ENCODE peak calls at places on chromosomes 2 and 18, in six cellular contexts. Q, Z, O, X, M and J are unnamed samples.

GRCh38 chr2:43469713-43470112 is 126.1 kb downstream of the THADA start:
- DNase-seq in M (no peak), O (no peak), Q (no peak), Z (no peak), X (no peak), J (no peak)

GRCh38 chr2:240424341-240425235 is 10.9 kb upstream of the GPC1 start:
- DNase-seq in Z (no peak), M (peak; percentile 42), Q (no peak), O (no peak), X (no peak), J (no peak)

GRCh38 chr2:36357506-36358316 is 2.1 kb downstream of the CRIM1 start:
- DNase-seq in O (no peak), Z (no peak), Q (peak; percentile 35), X (no peak), M (peak; percentile 80), J (no peak)

GRCh38 chr2:2264416-2264815 is 66.7 kb downstream of the MYT1L start:
- DNase-seq in X (no peak), M (no peak), O (no peak), Q (no peak), Z (no peak), J (no peak)

GRCh38 chr18:63157293-63158011 is 162.1 kb downstream of the BCL2 start:
- DNase-seq in Z (no peak), O (no peak), Q (no peak), X (no peak), M (no peak), J (no peak)

GRCh38 chr2:72750977-72751639 is 74.7 kb downstream of the EXOC6B start:
- DNase-seq in Q (no peak), Z (no peak), X (no peak), O (no peak), M (peak; percentile 59), J (no peak)

GRCh38 chr2:189082576-189082975 is 97.0 kb downstream of the COL5A2 start:
- DNase-seq in O (peak; percentile 7), Z (no peak), M (no peak), X (no peak), Q (no peak), J (no peak)

GRCh38 chr2:224579411-224579810 is 5.8 kb downstream of the CUL3 start:
- DNase-seq in X (no peak), Q (no peak), M (no peak), Z (no peak), O (no peak), J (no peak)

GRCh38 chr2:105427485-105427884 is 28.6 kb upstream of the FHL2 start:
- DNase-seq in M (no peak), O (no peak), Q (no peak), Z (no peak), X (no peak), J (no peak)

GRCh38 chr2:55111570-55112228 is 61.4 kb upstream of the RTN4 start:
- DNase-seq in X (peak; percentile 60), Q (peak; percentile 78), Z (peak; percentile 66), M (peak; percentile 80), O (peak; percentile 31), J (no peak)

GRCh38 chr2:217685255-217685605 is 317.6 kb downstream of the TNS1 start:
- DNase-seq in Q (peak; percentile 61), O (no peak), M (peak; percentile 77), X (no peak), Z (peak; percentile 50), J (no peak)

GRCh38 chr2:131105950-131106801 is 1.0 kb downstream of the PLEKHB2 start:
- DNase-seq in X (peak; percentile 13), M (peak; percentile 72), O (peak; percentile 38), Z (no peak), Q (peak; percentile 25), J (no peak)

GRCh38 chr18:32911660-32912284 is 138.9 kb upstream of the KLHL14 start:
- DNase-seq in X (no peak), Q (no peak), O (no peak), M (no peak), Z (no peak), J (peak; percentile 55)

GRCh38 chr18:48544116-48544515 is 5.3 kb downstream of the CTIF start:
- DNase-seq in Q (no peak), O (no peak), M (no peak), X (no peak), Z (no peak), J (no peak)

DNA sequence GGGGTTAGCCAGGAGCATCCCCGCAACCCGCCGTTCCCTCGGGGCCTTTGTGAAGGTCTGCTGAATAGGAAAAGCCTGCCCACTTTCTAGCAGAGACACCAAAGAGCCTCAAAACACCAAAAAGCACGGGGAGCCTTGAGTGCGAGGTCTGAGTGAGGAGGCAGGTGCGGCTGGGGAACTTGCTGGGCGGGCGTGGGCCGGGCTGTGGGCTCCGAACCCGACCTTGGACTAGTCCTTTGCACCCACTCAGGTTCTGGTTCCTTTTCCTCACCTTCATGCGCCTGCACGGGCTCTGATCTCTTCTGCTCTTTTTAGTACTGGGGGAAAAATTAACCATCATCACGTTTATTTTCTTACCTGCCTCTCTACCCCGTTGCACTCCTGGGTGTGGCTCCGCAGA is 19.9 kb downstream of the APCDD1 start:
- DNase-seq in Q (no peak), O (no peak), X (no peak), Z (no peak), M (no peak), J (no peak)
- H3K27me3 ChIP-seq in Q (no peaks in the 10 kb centered on the region), O (no peaks in the 10 kb centered on the region), X (no peaks in the 10 kb centered on the region), Z (no peaks in the 10 kb centered on the region), M (no peaks in the 10 kb centered on the region), J (peaks cover 14% of the 10 kb centered on the region)

GRCh38 chr2:218832520-218832919 is 917 bp upstream of the PRKAG3 start:
- DNase-seq in M (no peak), X (no peak), Q (peak; percentile 67), O (peak; percentile 49), Z (peak; percentile 39), J (no peak)

GRCh38 chr2:218830526-218831306 is 887 bp downstream of the PRKAG3 start:
- DNase-seq in M (no peak), O (no peak), Q (no peak), X (no peak), Z (no peak), J (no peak)

GRCh38 chr2:218831378-218831990 is at the start of gene PRKAG3:
- DNase-seq in Q (peak; percentile 75), M (no peak), X (no peak), Z (peak; percentile 26), O (peak; percentile 31), J (no peak)

GRCh38 chr2:218833023-218833609 is 1.5 kb upstream of the PRKAG3 start:
- DNase-seq in M (no peak), Q (no peak), O (no peak), X (no peak), Z (no peak), J (no peak)

GRCh38 chr2:218832081-218832480 is 478 bp upstream of the PRKAG3 start:
- DNase-seq in X (no peak), O (no peak), Q (no peak), M (no peak), Z (no peak), J (no peak)
- H3K27me3 ChIP-seq in X (peaks cover 28% of the 10 kb centered on the region), O (peaks cover 39% of the 10 kb centered on the region), Q (no peaks in the 10 kb centered on the region), M (no peaks in the 10 kb centered on the region), Z (no peaks in the 10 kb centered on the region), J (peaks cover 80% of the 10 kb centered on the region)

DNA sequence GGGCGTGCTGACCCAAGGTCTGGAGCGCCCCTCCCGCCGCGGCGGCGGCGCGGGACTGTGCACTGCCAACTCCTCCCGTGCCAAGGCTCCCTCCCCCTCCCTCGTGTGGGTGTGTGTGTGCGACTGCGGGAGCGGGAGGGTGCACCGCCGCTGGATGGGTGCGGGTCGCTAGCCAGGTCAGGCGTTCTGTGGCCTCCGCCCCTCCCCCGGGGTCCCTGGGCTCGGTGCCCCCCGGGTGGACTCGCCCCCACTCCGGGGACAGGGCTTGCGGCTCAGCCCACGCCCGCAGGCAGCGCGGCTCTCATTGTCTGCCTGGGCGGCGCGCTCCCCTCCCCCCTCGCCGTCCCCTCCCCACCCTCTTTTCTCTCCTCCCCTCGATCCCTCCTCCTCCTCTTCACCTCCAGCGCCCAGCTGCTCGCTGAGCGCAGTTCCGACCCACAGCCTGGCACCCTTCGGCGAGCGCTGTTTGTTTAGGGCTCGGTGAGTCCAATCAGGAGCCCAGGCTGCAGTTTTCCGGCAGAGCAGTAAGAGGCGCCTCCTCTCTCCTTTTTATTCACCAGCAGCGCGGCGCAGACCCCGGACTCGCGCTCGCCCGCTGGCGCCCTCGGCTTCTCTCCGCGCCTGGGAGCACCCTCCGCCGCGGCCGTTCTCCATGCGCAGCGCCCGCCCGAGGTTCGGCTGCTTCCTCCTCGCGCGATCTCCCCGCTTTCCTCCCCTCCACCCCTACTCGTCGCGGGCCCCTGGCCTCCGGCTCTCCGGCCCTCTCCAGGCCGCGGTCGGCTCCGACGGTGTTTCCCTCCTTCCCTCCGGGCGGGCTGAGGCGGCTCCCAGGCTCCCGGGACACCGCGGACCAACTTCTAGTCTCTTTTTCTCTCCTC is at the start of gene GATA6:
- DNase-seq in Q (peak; percentile 95), Z (peak; percentile 88), M (peak; percentile 97), X (no peak), O (peak; percentile 90), J (no peak)
- H3K27me3 ChIP-seq in Q (no peaks in the 10 kb centered on the region), Z (no peaks in the 10 kb centered on the region), M (peaks cover 42% of the 10 kb centered on the region), X (no peaks in the 10 kb centered on the region), O (peaks cover 45% of the 10 kb centered on the region), J (peaks cover 42% of the 10 kb centered on the region)

GRCh38 chr2:182367401-182367800 is 59.4 kb downstream of the PDE1A start:
- DNase-seq in X (no peak), O (no peak), M (no peak), Q (no peak), Z (no peak), J (no peak)

GRCh38 chr2:182366625-182367024 is 60.2 kb downstream of the PDE1A start:
- DNase-seq in O (no peak), X (no peak), M (no peak), Z (no peak), Q (no peak), J (no peak)

GRCh38 chr2:182368996-182369395 is 57.8 kb downstream of the PDE1A start:
- DNase-seq in X (no peak), M (no peak), Q (no peak), Z (no peak), O (no peak), J (no peak)

GRCh38 chr2:182368446-182368845 is 58.4 kb downstream of the PDE1A start:
- DNase-seq in Z (no peak), X (no peak), Q (no peak), M (no peak), O (no peak), J (no peak)

GRCh38 chr2:182365855-182366254 is 61.0 kb downstream of the PDE1A start:
- DNase-seq in M (no peak), Z (no peak), Q (no peak), O (no peak), X (no peak), J (no peak)
- H3K27me3 ChIP-seq in M (no peaks in the 10 kb centered on the region), Z (no peaks in the 10 kb centered on the region), Q (no peaks in the 10 kb centered on the region), O (no peaks in the 10 kb centered on the region), X (no peaks in the 10 kb centered on the region), J (no peaks in the 10 kb centered on the region)

GRCh38 chr18:31040982-31041345 is 1.6 kb downstream of the DSC3 start:
- DNase-seq in M (peak; percentile 72), O (no peak), Q (no peak), X (no peak), Z (no peak), J (no peak)

GRCh38 chr18:31042391-31043181 is at the start of gene DSC3:
- DNase-seq in M (peak; percentile 86), O (no peak), Z (no peak), X (no peak), Q (peak; percentile 13), J (no peak)

GRCh38 chr18:31041346-31042067 is 1.0 kb downstream of the DSC3 start:
- DNase-seq in O (no peak), Z (no peak), X (no peak), Q (no peak), M (peak; percentile 77), J (no peak)

GRCh38 chr18:31043709-31044108 is 1.2 kb upstream of the DSC3 start:
- DNase-seq in M (no peak), O (no peak), Z (no peak), Q (no peak), X (no peak), J (no peak)

GRCh38 chr18:31042068-31042390 is 513 bp downstream of the DSC3 start:
- DNase-seq in X (no peak), M (no peak), Z (no peak), O (no peak), Q (no peak), J (no peak)
- H3K27me3 ChIP-seq in X (no peaks in the 10 kb centered on the region), M (peaks cover 69% of the 10 kb centered on the region), Z (peaks cover 11% of the 10 kb centered on the region), O (peaks cover 78% of the 10 kb centered on the region), Q (no peaks in the 10 kb centered on the region), J (peaks cover 41% of the 10 kb centered on the region)